ENCODE peak calls at places on chromosome 3, in eight cellular contexts. One of them, this sample, is unnamed.

GRCh38 chr3:128584412-128585020 is 66.1 kb downstream of the RPN1 start:
- DNase-seq in H1: no peak
- DNase-seq in WTC11: peak
- DNase-seq in IMR-90: peak
- DNase-seq in GM12878: peak
- DNase-seq in A549: peak
- DNase-seq in K562: peak
- DNase-seq in HepG2: peak
- DNase-seq in this sample: peak

GRCh38 chr3:161343986-161344385 is 27.3 kb downstream of the SPTSSB start:
- DNase-seq in H1: no peak
- DNase-seq in WTC11: no peak
- DNase-seq in IMR-90: no peak
- DNase-seq in GM12878: no peak
- DNase-seq in A549: no peak
- DNase-seq in K562: no peak
- DNase-seq in HepG2: no peak
- DNase-seq in this sample: no peak

GRCh38 chr3:58044656-58045055 is 36.4 kb downstream of the FLNB start:
- DNase-seq in H1: no peak
- DNase-seq in WTC11: no peak
- DNase-seq in IMR-90: peak
- DNase-seq in GM12878: no peak
- DNase-seq in A549: no peak
- DNase-seq in K562: no peak
- DNase-seq in HepG2: no peak
- DNase-seq in this sample: no peak

GRCh38 chr3:150000631-150001030 is 29.9 kb upstream of the PFN2 start:
- DNase-seq in H1: no peak
- DNase-seq in WTC11: no peak
- DNase-seq in IMR-90: peak
- DNase-seq in GM12878: no peak
- DNase-seq in A549: no peak
- DNase-seq in K562: no peak
- DNase-seq in HepG2: no peak
- DNase-seq in this sample: no peak

GRCh38 chr3:86563358-86563970 is 427.5 kb downstream of the VGLL3 start:
- DNase-seq in H1: no peak
- DNase-seq in WTC11: no peak
- DNase-seq in IMR-90: peak
- DNase-seq in GM12878: no peak
- DNase-seq in A549: peak
- DNase-seq in K562: peak
- DNase-seq in HepG2: peak
- DNase-seq in this sample: peak

GRCh38 chr3:188486126-188486525 is 332.2 kb downstream of the LPP start:
- DNase-seq in H1: no peak
- DNase-seq in WTC11: no peak
- DNase-seq in IMR-90: peak
- DNase-seq in GM12878: no peak
- DNase-seq in A549: no peak
- DNase-seq in K562: no peak
- DNase-seq in HepG2: no peak
- DNase-seq in this sample: no peak

GRCh38 chr3:62569609-62570008 is 196.3 kb upstream of the FEZF2 start:
- DNase-seq in H1: no peak
- DNase-seq in WTC11: no peak
- DNase-seq in IMR-90: no peak
- DNase-seq in GM12878: no peak
- DNase-seq in A549: no peak
- DNase-seq in K562: no peak
- DNase-seq in HepG2: no peak
- DNase-seq in this sample: peak

GRCh38 chr3:49610881-49611280 is 56.6 kb downstream of the BSN start:
- DNase-seq in H1: no peak
- DNase-seq in WTC11: no peak
- DNase-seq in IMR-90: no peak
- DNase-seq in GM12878: no peak
- DNase-seq in A549: no peak
- DNase-seq in K562: no peak
- DNase-seq in HepG2: peak
- DNase-seq in this sample: no peak

GRCh38 chr3:14546041-14546440 is 5.9 kb upstream of the GRIP2 start:
- DNase-seq in H1: no peak
- DNase-seq in WTC11: no peak
- DNase-seq in IMR-90: no peak
- DNase-seq in GM12878: no peak
- DNase-seq in A549: no peak
- DNase-seq in K562: no peak
- DNase-seq in HepG2: no peak
- DNase-seq in this sample: no peak

GRCh38 chr3:61612211-61612995 is 51.0 kb downstream of the PTPRG start:
- DNase-seq in H1: no peak
- DNase-seq in WTC11: no peak
- DNase-seq in IMR-90: peak
- DNase-seq in GM12878: no peak
- DNase-seq in A549: no peak
- DNase-seq in K562: no peak
- DNase-seq in HepG2: no peak
- DNase-seq in this sample: no peak

GRCh38 chr3:129314757-129315385 is 36.2 kb downstream of the HMCES start:
- DNase-seq in H1: peak
- DNase-seq in WTC11: peak
- DNase-seq in IMR-90: peak
- DNase-seq in GM12878: no peak
- DNase-seq in A549: peak
- DNase-seq in K562: peak
- DNase-seq in HepG2: peak
- DNase-seq in this sample: peak

GRCh38 chr3:161770532-161771386 is 274.2 kb downstream of the OTOL1 start:
- DNase-seq in H1: no peak
- DNase-seq in WTC11: no peak
- DNase-seq in IMR-90: no peak
- DNase-seq in GM12878: peak
- DNase-seq in A549: no peak
- DNase-seq in K562: no peak
- DNase-seq in HepG2: no peak
- DNase-seq in this sample: no peak

GRCh38 chr3:66860771-66861170 is 137.3 kb upstream of the KBTBD8 start:
- DNase-seq in H1: no peak
- DNase-seq in WTC11: no peak
- DNase-seq in IMR-90: no peak
- DNase-seq in GM12878: no peak
- DNase-seq in A549: no peak
- DNase-seq in K562: no peak
- DNase-seq in HepG2: no peak
- DNase-seq in this sample: no peak
- TF ChIP-seq USF2 in H1: no peak
- TF ChIP-seq USF2 in WTC11: no peak
- TF ChIP-seq USF2 in IMR-90: no peak
- TF ChIP-seq USF2 in GM12878: no peak
- TF ChIP-seq USF2 in A549: no peak
- TF ChIP-seq USF2 in K562: no peak
- TF ChIP-seq USF2 in HepG2: no peak
- TF ChIP-seq USF2 in this sample: no peak

GRCh38 chr3:20576228-20576627 is 390.2 kb upstream of the SGO1 start:
- DNase-seq in H1: no peak
- DNase-seq in WTC11: no peak
- DNase-seq in IMR-90: peak
- DNase-seq in GM12878: no peak
- DNase-seq in A549: no peak
- DNase-seq in K562: no peak
- DNase-seq in HepG2: no peak
- DNase-seq in this sample: no peak

GRCh38 chr3:20572473-20572872 is 386.5 kb upstream of the SGO1 start:
- DNase-seq in H1: no peak
- DNase-seq in WTC11: no peak
- DNase-seq in IMR-90: no peak
- DNase-seq in GM12878: no peak
- DNase-seq in A549: no peak
- DNase-seq in K562: no peak
- DNase-seq in HepG2: no peak
- DNase-seq in this sample: no peak

GRCh38 chr3:20573175-20573574 is 387.2 kb upstream of the SGO1 start:
- DNase-seq in H1: no peak
- DNase-seq in WTC11: no peak
- DNase-seq in IMR-90: peak
- DNase-seq in GM12878: no peak
- DNase-seq in A549: no peak
- DNase-seq in K562: no peak
- DNase-seq in HepG2: no peak
- DNase-seq in this sample: no peak

GRCh38 chr3:20574746-20575145 is 388.7 kb upstream of the SGO1 start:
- DNase-seq in H1: no peak
- DNase-seq in WTC11: no peak
- DNase-seq in IMR-90: peak
- DNase-seq in GM12878: no peak
- DNase-seq in A549: no peak
- DNase-seq in K562: no peak
- DNase-seq in HepG2: no peak
- DNase-seq in this sample: no peak

DNA sequence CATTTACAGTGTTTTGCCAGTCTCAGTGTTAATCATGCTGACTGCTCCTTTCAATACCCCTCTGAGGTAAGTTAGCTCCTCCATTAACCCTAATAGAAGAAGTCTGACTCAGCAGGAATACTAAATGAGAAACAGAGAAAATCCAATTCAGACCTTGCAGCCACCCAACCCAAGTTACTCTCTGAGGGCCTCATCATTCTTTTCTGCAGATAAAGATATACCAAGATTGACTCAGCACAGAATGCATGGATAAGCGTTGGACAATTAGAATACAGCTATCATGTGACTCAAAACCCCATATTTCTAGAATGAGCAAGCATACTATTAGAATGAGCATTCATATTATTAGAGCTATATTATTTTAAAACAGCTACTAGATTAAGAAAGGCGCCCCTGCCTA is 389.1 kb upstream of the SGO1 start:
- DNase-seq in H1: no peak
- DNase-seq in WTC11: no peak
- DNase-seq in IMR-90: peak
- DNase-seq in GM12878: no peak
- DNase-seq in A549: no peak
- DNase-seq in K562: no peak
- DNase-seq in HepG2: no peak
- DNase-seq in this sample: no peak
- TF ChIP-seq USF2 in H1: no peak
- TF ChIP-seq USF2 in WTC11: no peak
- TF ChIP-seq USF2 in IMR-90: peak
- TF ChIP-seq USF2 in GM12878: no peak
- TF ChIP-seq USF2 in A549: no peak
- TF ChIP-seq USF2 in K562: no peak
- TF ChIP-seq USF2 in HepG2: no peak
- TF ChIP-seq USF2 in this sample: no peak

GRCh38 chr3:194201953-194202666 is 66.2 kb downstream of the HES1 start:
- DNase-seq in H1: no peak
- DNase-seq in WTC11: no peak
- DNase-seq in IMR-90: no peak
- DNase-seq in GM12878: no peak
- DNase-seq in A549: no peak
- DNase-seq in K562: peak
- DNase-seq in HepG2: no peak
- DNase-seq in this sample: no peak

GRCh38 chr3:194204793-194205065 is 68.8 kb downstream of the HES1 start:
- DNase-seq in H1: no peak
- DNase-seq in WTC11: no peak
- DNase-seq in IMR-90: no peak
- DNase-seq in GM12878: no peak
- DNase-seq in A549: no peak
- DNase-seq in K562: no peak
- DNase-seq in HepG2: no peak
- DNase-seq in this sample: no peak

GRCh38 chr3:194205675-194206133 is 69.8 kb downstream of the HES1 start:
- DNase-seq in H1: no peak
- DNase-seq in WTC11: peak
- DNase-seq in IMR-90: no peak
- DNase-seq in GM12878: no peak
- DNase-seq in A549: no peak
- DNase-seq in K562: peak
- DNase-seq in HepG2: no peak
- DNase-seq in this sample: peak

GRCh38 chr3:194203482-194204035 is 67.6 kb downstream of the HES1 start:
- DNase-seq in H1: no peak
- DNase-seq in WTC11: no peak
- DNase-seq in IMR-90: no peak
- DNase-seq in GM12878: no peak
- DNase-seq in A549: no peak
- DNase-seq in K562: no peak
- DNase-seq in HepG2: no peak
- DNase-seq in this sample: no peak

DNA sequence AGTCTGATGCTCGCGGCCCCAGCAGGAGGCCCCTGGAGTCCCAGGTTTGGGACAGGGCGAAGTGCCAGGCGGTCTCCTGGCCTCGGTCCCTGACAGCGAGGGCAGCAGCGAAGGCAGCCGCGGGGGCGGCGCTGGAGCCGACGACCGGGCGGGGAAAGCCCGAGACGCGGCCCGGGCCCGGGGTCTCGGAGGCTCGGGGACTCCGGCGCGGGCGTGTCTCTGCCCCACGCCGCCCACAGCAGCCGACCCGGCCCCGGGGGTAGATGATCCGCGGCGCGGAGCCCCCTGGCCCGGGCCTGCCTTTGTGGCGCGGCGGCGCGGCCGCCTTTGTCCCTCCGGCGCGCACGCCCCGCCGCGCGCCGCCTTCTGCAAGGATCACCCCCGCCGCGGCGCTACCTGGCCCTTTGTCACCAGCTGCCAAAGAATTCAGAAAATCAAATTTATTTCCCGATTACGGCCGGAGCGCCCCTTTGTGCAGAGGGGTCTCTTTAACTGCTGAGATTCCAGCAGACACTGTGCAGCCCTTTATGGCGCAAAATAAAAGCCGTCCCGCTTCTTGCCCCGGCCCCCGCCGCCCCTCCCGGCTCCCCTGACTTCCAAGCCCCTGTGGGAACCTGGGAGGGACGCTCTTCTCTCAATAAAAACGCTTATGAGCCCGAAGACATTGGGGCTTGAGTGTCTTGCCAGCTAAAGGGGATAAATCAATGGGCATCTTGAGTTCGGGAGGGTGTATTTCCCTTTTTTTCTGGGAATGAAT is 68.3 kb downstream of the HES1 start:
- DNase-seq in H1: no peak
- DNase-seq in WTC11: peak
- DNase-seq in IMR-90: no peak
- DNase-seq in GM12878: no peak
- DNase-seq in A549: peak
- DNase-seq in K562: no peak
- DNase-seq in HepG2: no peak
- DNase-seq in this sample: no peak
- TF ChIP-seq USF2 in H1: no peak
- TF ChIP-seq USF2 in WTC11: no peak
- TF ChIP-seq USF2 in IMR-90: no peak
- TF ChIP-seq USF2 in GM12878: no peak
- TF ChIP-seq USF2 in A549: no peak
- TF ChIP-seq USF2 in K562: no peak
- TF ChIP-seq USF2 in HepG2: no peak
- TF ChIP-seq USF2 in this sample: no peak

DNA sequence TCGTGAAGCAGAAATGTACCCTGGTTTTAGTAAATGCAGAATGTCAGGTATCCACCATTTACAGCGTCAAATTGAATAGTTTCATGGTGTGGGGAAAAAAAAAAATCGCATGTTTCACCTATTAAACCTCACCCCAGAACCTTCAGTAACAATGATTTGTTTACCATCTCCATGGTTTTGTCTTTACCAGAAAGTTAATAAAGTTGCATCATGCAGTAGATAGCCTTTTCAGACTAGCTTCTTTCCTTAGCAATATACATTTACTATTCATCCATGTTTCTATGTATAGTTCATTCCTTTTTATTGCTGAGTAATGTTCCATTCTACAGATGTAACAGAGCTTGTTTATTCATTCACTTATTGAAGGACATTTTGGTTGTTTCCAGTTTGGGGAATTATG is 1066.1 kb downstream of the FHIT start:
- DNase-seq in H1: no peak
- DNase-seq in WTC11: no peak
- DNase-seq in IMR-90: no peak
- DNase-seq in GM12878: no peak
- DNase-seq in A549: no peak
- DNase-seq in K562: no peak
- DNase-seq in HepG2: no peak
- DNase-seq in this sample: no peak
- TF ChIP-seq USF2 in H1: no peak
- TF ChIP-seq USF2 in WTC11: no peak
- TF ChIP-seq USF2 in IMR-90: no peak
- TF ChIP-seq USF2 in GM12878: no peak
- TF ChIP-seq USF2 in A549: no peak
- TF ChIP-seq USF2 in K562: no peak
- TF ChIP-seq USF2 in HepG2: no peak
- TF ChIP-seq USF2 in this sample: no peak